ENCODE peak calls at places on chromosomes 12 and 14, in six cellular contexts. O is NT2/D1, D is hepatic stellate cell, L is H54, S is caudate nucleus, W is GDM1. K is an unnamed sample.

GRCh38 chr12:103698752-103699540 is 111.9 kb downstream of the STAB2 start:
- DNase-seq in O (no peak), D (no peak), L (no peak), S (no peak), W (no peak), K (no peak)

GRCh38 chr14:65469903-65470302 is 57.4 kb downstream of the FUT8 start:
- DNase-seq in O (no peak), D (no peak), L (no peak), S (no peak), W (no peak), K (no peak)

GRCh38 chr12:33265900-33266299 is 173.7 kb downstream of the SYT10 start:
- DNase-seq in O (no peak), D (no peak), L (no peak), S (no peak), W (no peak), K (no peak)

GRCh38 chr14:71324767-71325272 is 417.6 kb downstream of the PCNX1 start:
- DNase-seq in O (no peak), D (no peak), L (no peak), S (no peak), W (peak), K (no peak)

GRCh38 chr14:104643306-104643705 is 38.7 kb upstream of the TMEM179 start:
- DNase-seq in O (no peak), D (no peak), L (no peak), S (no peak), W (no peak), K (no peak)

GRCh38 chr12:27424631-27425230 is 21.8 kb upstream of the SMCO2 start:
- DNase-seq in O (peak), D (peak), L (no peak), S (no peak), W (peak), K (no peak)

GRCh38 chr14:33737446-33737845 is 213.4 kb downstream of the EGLN3 start:
- DNase-seq in O (no peak), D (no peak), L (no peak), S (no peak), W (no peak), K (no peak)

GRCh38 chr12:129127771-129128170 is 274.5 kb downstream of the GLT1D1 start:
- DNase-seq in O (no peak), D (no peak), L (no peak), S (no peak), W (no peak), K (no peak)

GRCh38 chr12:111314949-111315539 is 53.9 kb downstream of the PHETA1 start:
- DNase-seq in O (no peak), D (no peak), L (peak), S (no peak), W (no peak), K (no peak)

GRCh38 chr12:6338955-6339761 is 2.7 kb downstream of the TNFRSF1A start:
- DNase-seq in O (no peak), D (no peak), L (no peak), S (no peak), W (no peak), K (no peak)

GRCh38 chr12:38374751-38375150 is 58.2 kb downstream of the ALG10B start:
- DNase-seq in O (no peak), D (no peak), L (no peak), S (no peak), W (no peak), K (no peak)